ENCODE peak calls at places on chromosomes 2 and 18, in five cellular contexts. One of them, this sample, is unnamed.

GRCh38 chr2:143030127-143030526 is 99.1 kb upstream of the ARHGAP15 start:
- DNase-seq in OCI-LY7: peak; percentile 0
- DNase-seq in thyroid gland: no peak
- DNase-seq in thoracic aorta: no peak
- DNase-seq in heart left ventricle: no peak
- DNase-seq in this sample: no peak

GRCh38 chr2:55919574-55919973 is 4.0 kb downstream of the EFEMP1 start:
- DNase-seq in thyroid gland: no peak
- DNase-seq in OCI-LY7: no peak
- DNase-seq in heart left ventricle: no peak
- DNase-seq in thoracic aorta: no peak
- DNase-seq in this sample: no peak

GRCh38 chr2:198040820-198041219 is 236.4 kb downstream of the PLCL1 start:
- DNase-seq in OCI-LY7: no peak
- DNase-seq in heart left ventricle: no peak
- DNase-seq in thoracic aorta: no peak
- DNase-seq in thyroid gland: no peak
- DNase-seq in this sample: no peak

GRCh38 chr2:88818381-88818780 is 126.9 kb downstream of the RPIA start:
- DNase-seq in OCI-LY7: no peak
- DNase-seq in thyroid gland: no peak
- DNase-seq in heart left ventricle: no peak
- DNase-seq in thoracic aorta: no peak
- DNase-seq in this sample: no peak

GRCh38 chr18:13611058-13611615 is 115.2 kb downstream of the FAM210A start:
- DNase-seq in thyroid gland: no peak
- DNase-seq in thoracic aorta: no peak
- DNase-seq in OCI-LY7: peak; percentile 59
- DNase-seq in heart left ventricle: peak; percentile 77
- DNase-seq in this sample: no peak

GRCh38 chr2:38406597-38407110 is 29.6 kb upstream of the ATL2 start:
- DNase-seq in thyroid gland: peak; percentile 17
- DNase-seq in OCI-LY7: peak; percentile 20
- DNase-seq in thoracic aorta: no peak
- DNase-seq in heart left ventricle: peak; percentile 29
- DNase-seq in this sample: peak; percentile 80

GRCh38 chr2:233235977-233236376 is 15.5 kb upstream of the ATG16L1 start:
- DNase-seq in thoracic aorta: no peak
- DNase-seq in heart left ventricle: no peak
- DNase-seq in OCI-LY7: no peak
- DNase-seq in thyroid gland: no peak
- DNase-seq in this sample: no peak

GRCh38 chr2:143685439-143686078 is 556.3 kb downstream of the ARHGAP15 start:
- DNase-seq in OCI-LY7: no peak
- DNase-seq in heart left ventricle: no peak
- DNase-seq in thoracic aorta: no peak
- DNase-seq in thyroid gland: no peak
- DNase-seq in this sample: no peak

GRCh38 chr2:25309402-25309801 is 32.3 kb downstream of the DNMT3A start:
- DNase-seq in OCI-LY7: peak; percentile 77
- DNase-seq in thoracic aorta: no peak
- DNase-seq in thyroid gland: peak; percentile 27
- DNase-seq in heart left ventricle: no peak
- DNase-seq in this sample: peak; percentile 63

GRCh38 chr2:235850771-235851551 is 317.2 kb downstream of the GBX2 start:
- DNase-seq in OCI-LY7: no peak
- DNase-seq in thoracic aorta: no peak
- DNase-seq in thyroid gland: no peak
- DNase-seq in heart left ventricle: no peak
- DNase-seq in this sample: no peak

GRCh38 chr18:22179631-22180030 is 10.2 kb downstream of the GATA6 start:
- DNase-seq in OCI-LY7: no peak
- DNase-seq in heart left ventricle: no peak
- DNase-seq in thyroid gland: no peak
- DNase-seq in thoracic aorta: no peak
- DNase-seq in this sample: no peak

GRCh38 chr2:235049069-235049468 is 97.3 kb downstream of the SH3BP4 start:
- DNase-seq in thyroid gland: no peak
- DNase-seq in OCI-LY7: no peak
- DNase-seq in heart left ventricle: no peak
- DNase-seq in thoracic aorta: no peak
- DNase-seq in this sample: no peak

GRCh38 chr2:173021939-173022371 is 53.7 kb upstream of the MAP3K20 start:
- DNase-seq in OCI-LY7: no peak
- DNase-seq in thyroid gland: no peak
- DNase-seq in thoracic aorta: no peak
- DNase-seq in heart left ventricle: peak; percentile 67
- DNase-seq in this sample: no peak

DNA sequence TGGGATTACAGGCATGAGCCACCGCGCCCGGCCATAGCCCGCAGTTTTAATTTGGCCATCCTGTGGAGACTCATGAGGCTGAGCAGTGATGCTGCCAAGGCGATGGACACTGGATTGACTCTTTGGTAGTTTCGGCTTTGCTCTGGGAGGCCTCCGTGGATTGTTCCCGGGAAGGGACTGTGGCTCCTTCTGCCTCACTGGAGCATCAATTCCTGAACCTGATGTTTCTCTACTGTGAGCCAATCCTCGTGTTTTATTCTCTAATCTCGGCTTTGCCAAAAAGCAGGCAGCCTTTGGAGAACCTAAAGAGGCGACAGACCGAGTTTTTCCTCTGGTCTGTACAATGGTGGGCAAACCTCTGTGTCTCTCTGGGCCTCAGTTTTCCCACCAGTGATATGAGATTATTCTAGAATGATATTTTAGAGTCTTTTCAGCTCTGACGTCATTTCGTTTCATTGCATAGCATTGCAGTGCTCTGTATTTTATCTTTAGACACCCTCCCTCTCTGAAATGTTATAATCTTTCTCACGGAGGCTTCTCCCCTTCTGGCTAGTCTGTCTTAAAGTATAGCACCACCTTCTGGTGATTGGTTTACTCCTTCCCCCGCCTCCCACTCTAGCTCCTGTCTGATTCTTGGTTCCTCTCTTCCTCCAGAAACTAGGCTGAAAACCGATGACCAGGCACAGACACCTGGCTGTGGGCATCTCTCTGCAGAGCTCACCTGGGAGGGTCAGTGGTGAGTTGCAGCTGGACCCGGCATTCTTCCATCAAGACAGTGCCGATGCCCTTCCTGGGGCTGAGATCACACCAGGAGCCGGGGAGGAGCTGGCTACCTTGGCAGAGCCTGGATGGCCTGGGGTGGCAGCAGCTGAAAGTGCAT is 341.3 kb downstream of the MYCN start:
- DNase-seq in OCI-LY7: peak; percentile 13
- DNase-seq in heart left ventricle: no peak
- DNase-seq in thyroid gland: peak; percentile 48
- DNase-seq in thoracic aorta: no peak
- DNase-seq in this sample: peak; percentile 35
- TF ChIP-seq CTCF in OCI-LY7: peak; percentile 71
- TF ChIP-seq CTCF in heart left ventricle: peak; percentile 2
- TF ChIP-seq CTCF in thyroid gland: no peak
- TF ChIP-seq CTCF in thoracic aorta: no peak
- TF ChIP-seq CTCF in this sample: peak; percentile 50

GRCh38 chr2:207131634-207132418 is 33.9 kb downstream of the KLF7 start:
- DNase-seq in thyroid gland: no peak
- DNase-seq in OCI-LY7: no peak
- DNase-seq in thoracic aorta: no peak
- DNase-seq in heart left ventricle: no peak
- DNase-seq in this sample: no peak
- H3K4me1 ChIP-seq in thyroid gland: peaks cover 71% of the 10 kb centered on the region
- H3K4me1 ChIP-seq in OCI-LY7: no peaks in the 10 kb centered on the region
- H3K4me1 ChIP-seq in thoracic aorta: peaks cover 63% of the 10 kb centered on the region
- H3K4me1 ChIP-seq in heart left ventricle: peaks cover 68% of the 10 kb centered on the region
- H3K4me1 ChIP-seq in this sample: peaks cover 22% of the 10 kb centered on the region

DNA sequence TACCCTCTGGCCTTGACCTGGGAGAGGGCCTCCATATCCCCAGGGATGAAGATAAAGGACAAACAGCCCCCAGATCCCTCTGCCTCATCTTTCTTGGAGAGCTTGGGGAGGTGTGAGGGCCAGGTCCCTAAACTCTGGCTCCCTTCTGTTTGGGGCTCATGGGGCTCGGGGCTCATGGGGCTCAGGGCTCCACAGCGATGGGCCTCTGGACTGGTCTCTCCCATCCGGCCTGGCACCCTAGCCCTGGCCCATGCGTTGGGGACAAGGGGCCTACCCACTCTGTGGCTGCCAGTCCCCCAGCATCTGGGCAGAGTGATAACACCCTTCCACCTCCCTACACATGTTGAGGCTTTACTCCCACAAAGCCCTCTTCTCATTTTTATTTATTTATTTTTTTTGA is 29.2 kb upstream of the PTMA start:
- DNase-seq in thyroid gland: no peak
- DNase-seq in thoracic aorta: no peak
- DNase-seq in OCI-LY7: no peak
- DNase-seq in heart left ventricle: no peak
- DNase-seq in this sample: no peak
- H3K27ac ChIP-seq in thyroid gland: no peak overlapping the region
- H3K27ac ChIP-seq in thoracic aorta: no peak overlapping the region
- H3K27ac ChIP-seq in OCI-LY7: peak overlapping the region; percentile 37
- H3K27ac ChIP-seq in heart left ventricle: no peak overlapping the region
- H3K27ac ChIP-seq in this sample: no peak overlapping the region

GRCh38 chr2:6866239-6866745 is 585 bp upstream of the CMPK2 start:
- DNase-seq in OCI-LY7: peak; percentile 19
- DNase-seq in thoracic aorta: no peak
- DNase-seq in heart left ventricle: no peak
- DNase-seq in thyroid gland: peak; percentile 59
- DNase-seq in this sample: peak; percentile 28
- TF ChIP-seq CTCF in OCI-LY7: peak; percentile 69
- TF ChIP-seq CTCF in thoracic aorta: no peak
- TF ChIP-seq CTCF in heart left ventricle: peak; percentile 25
- TF ChIP-seq CTCF in thyroid gland: no peak
- TF ChIP-seq CTCF in this sample: peak; percentile 51

GRCh38 chr2:45180784-45181183 is 171.5 kb upstream of the SIX2 start:
- DNase-seq in thoracic aorta: no peak
- DNase-seq in OCI-LY7: no peak
- DNase-seq in thyroid gland: no peak
- DNase-seq in heart left ventricle: no peak
- DNase-seq in this sample: no peak
- H3K4me1 ChIP-seq in thoracic aorta: no peaks in the 10 kb centered on the region
- H3K4me1 ChIP-seq in OCI-LY7: peaks cover 43% of the 10 kb centered on the region
- H3K4me1 ChIP-seq in thyroid gland: no peaks in the 10 kb centered on the region
- H3K4me1 ChIP-seq in heart left ventricle: no peaks in the 10 kb centered on the region
- H3K4me1 ChIP-seq in this sample: no peaks in the 10 kb centered on the region

DNA sequence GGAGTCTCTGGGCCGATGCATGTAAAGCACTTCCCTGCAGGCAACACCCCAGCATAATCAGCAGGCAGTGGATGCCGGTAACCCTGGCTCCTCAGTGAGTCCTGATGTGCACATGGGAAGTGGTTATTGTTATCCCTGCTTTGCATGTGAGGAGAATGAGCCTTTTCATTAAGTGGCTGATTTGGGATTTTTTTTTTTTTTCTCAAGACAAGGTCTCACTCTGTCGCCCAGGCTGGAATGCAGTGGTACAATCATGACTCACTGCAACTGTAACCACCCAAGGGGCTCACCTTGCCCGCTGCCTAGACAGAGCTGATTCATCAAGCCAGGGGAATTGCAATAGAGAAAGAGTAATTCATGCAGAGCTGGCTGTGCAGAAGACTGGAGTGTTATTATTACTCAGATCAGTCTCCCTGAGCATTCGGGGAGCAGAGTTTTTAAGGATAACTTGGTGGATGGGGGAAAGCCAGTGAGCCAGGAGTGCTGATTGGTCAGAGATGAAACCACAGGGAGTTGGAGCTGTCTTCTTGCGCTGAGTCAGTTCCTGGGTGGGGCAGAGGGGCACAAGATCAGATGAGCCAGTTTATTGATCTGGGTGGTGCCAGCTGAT is 95.4 kb downstream of the SOCS6 start:
- DNase-seq in thoracic aorta: no peak
- DNase-seq in heart left ventricle: no peak
- DNase-seq in OCI-LY7: no peak
- DNase-seq in thyroid gland: no peak
- DNase-seq in this sample: no peak
- H3K27ac ChIP-seq in thoracic aorta: no peak overlapping the region
- H3K27ac ChIP-seq in heart left ventricle: no peak overlapping the region
- H3K27ac ChIP-seq in OCI-LY7: no peak overlapping the region
- H3K27ac ChIP-seq in thyroid gland: no peak overlapping the region
- H3K27ac ChIP-seq in this sample: no peak overlapping the region

DNA sequence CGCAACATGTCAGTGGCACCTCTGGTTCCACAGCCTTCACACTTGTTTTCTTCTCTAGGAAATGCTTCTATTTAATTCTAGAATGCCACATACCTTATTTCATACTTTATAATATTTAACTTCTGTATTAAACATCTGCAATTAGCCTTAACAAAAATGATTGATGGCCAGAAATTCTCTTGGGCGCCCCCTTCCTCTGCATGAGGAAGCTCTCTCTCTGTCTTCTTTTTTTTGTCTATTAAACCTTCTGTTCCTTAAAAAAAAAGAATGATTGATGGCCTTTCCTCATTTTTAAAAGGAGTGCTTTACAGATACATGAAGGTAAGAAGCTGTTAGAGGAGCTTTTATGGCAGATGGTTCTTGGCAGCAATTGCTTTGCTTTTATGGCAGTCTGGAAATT is 526.8 kb downstream of the SLC4A3 start:
- DNase-seq in OCI-LY7: no peak
- DNase-seq in thyroid gland: no peak
- DNase-seq in thoracic aorta: no peak
- DNase-seq in heart left ventricle: no peak
- DNase-seq in this sample: no peak
- TF ChIP-seq CTCF in OCI-LY7: peak; percentile 44
- TF ChIP-seq CTCF in thyroid gland: no peak
- TF ChIP-seq CTCF in thoracic aorta: no peak
- TF ChIP-seq CTCF in heart left ventricle: no peak
- TF ChIP-seq CTCF in this sample: no peak

This sample was measured in adrenal gland.